ENCODE peak calls at places on chromosomes 16 and 17, in five cellular contexts. Y, N, C, A and X are unnamed samples.

GRCh38 chr16:27618611-27619380 is 68.9 kb downstream of the KATNIP start:
- DNase-seq in Y (peak; percentile 31), N (no peak), C (no peak), A (no peak), X (no peak)

GRCh38 chr17:40451420-40451819 is 8.2 kb downstream of the IGFBP4 start:
- DNase-seq in A (no peak), N (peak; percentile 89), C (no peak), Y (no peak), X (no peak)

GRCh38 chr16:12062343-12063003 is 85.9 kb downstream of the SNX29 start:
- DNase-seq in N (no peak), Y (no peak), A (no peak), C (no peak), X (peak; percentile 4)

GRCh38 chr17:29241015-29241963 is 5.4 kb upstream of the CRYBA1 start:
- DNase-seq in C (no peak), A (peak; percentile 67), N (peak; percentile 39), Y (peak; percentile 83), X (peak; percentile 74)

GRCh38 chr17:45775576-45776011 is 8.5 kb upstream of the CRHR1 start:
- DNase-seq in A (no peak), C (no peak), Y (no peak), N (peak; percentile 86), X (no peak)

GRCh38 chr16:77540656-77541055 is 105.8 kb upstream of the ADAMTS18 start:
- DNase-seq in C (no peak), Y (no peak), A (no peak), N (no peak), X (no peak)

GRCh38 chr17:69857412-69857835 is 217.6 kb upstream of the KCNJ16 start:
- DNase-seq in A (no peak), C (no peak), Y (no peak), N (no peak), X (peak; percentile 8)

GRCh38 chr17:44044092-44044491 is 22.4 kb downstream of the LSM12 start:
- DNase-seq in Y (no peak), N (no peak), A (no peak), C (no peak), X (no peak)

GRCh38 chr16:82070656-82071369 is 35.8 kb downstream of the HSD17B2 start:
- DNase-seq in A (no peak), C (no peak), N (no peak), Y (no peak), X (no peak)

GRCh38 chr17:16521070-16521727 is 29.2 kb upstream of the LRRC75A start:
- DNase-seq in A (peak; percentile 39), N (peak; percentile 83), C (peak; percentile 39), Y (peak; percentile 87), X (peak; percentile 77)

GRCh38 chr16:84088695-84089395 is 27.9 kb downstream of the MBTPS1 start:
- DNase-seq in N (no peak), A (no peak), C (peak; percentile 67), Y (peak; percentile 24), X (no peak)

GRCh38 chr16:86664518-86665318 is 86.4 kb downstream of the FOXL1 start:
- DNase-seq in A (no peak), Y (peak; percentile 84), C (peak; percentile 71), N (no peak), X (peak; percentile 96)

GRCh38 chr17:73697872-73698271 is 53.6 kb upstream of the SDK2 start:
- DNase-seq in A (no peak), C (no peak), Y (peak; percentile 76), N (no peak), X (no peak)

GRCh38 chr16:22664561-22664997 is 149.4 kb upstream of the HS3ST2 start:
- DNase-seq in C (no peak), Y (no peak), N (no peak), A (no peak), X (no peak)

GRCh38 chr17:27577884-27578717 is 52.9 kb upstream of the LGALS9 start:
- DNase-seq in N (peak; percentile 80), C (no peak), A (no peak), Y (no peak), X (no peak)

GRCh38 chr17:27575100-27575911 is 55.7 kb upstream of the LGALS9 start:
- DNase-seq in N (no peak), C (no peak), A (no peak), Y (no peak), X (no peak)

GRCh38 chr17:27575912-27576252 is 55.1 kb upstream of the LGALS9 start:
- DNase-seq in C (no peak), N (no peak), Y (no peak), A (no peak), X (no peak)

GRCh38 chr17:27577124-27577761 is 53.7 kb upstream of the LGALS9 start:
- DNase-seq in A (no peak), N (peak; percentile 80), Y (no peak), C (no peak), X (no peak)

DNA sequence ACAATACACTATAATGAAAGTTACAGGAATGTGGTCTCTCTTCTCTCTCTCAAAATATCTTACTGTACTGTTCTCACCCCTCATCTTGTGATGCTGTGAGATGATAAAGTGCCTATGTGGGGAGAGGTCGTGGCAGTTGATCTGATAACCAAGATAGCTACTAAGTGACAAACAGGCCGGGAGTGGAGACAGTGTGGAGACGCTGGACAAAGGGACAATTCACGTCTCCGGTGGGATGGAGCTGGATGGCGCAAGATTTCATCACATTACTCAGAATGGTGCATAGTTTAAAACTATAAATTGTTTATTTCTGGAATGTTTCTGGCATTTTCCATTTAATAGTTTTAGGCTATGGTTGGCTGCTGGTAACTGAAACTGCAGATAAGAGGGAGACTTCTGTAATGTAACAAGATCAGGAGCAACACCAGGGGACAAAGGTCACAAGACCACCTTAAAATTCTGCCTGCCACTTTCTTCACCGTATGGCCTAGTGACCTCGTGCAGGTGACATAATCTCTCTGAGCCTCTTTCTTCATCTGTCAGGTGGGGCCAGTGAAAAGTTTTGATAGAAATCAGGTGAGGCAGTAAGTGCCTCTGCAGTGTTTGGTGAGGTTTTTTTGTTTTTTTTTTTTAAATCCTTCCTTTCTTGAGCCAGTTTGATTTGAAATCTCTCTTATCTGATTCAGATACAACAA is 54.4 kb upstream of the LGALS9 start:
- DNase-seq in C (no peak), Y (peak; percentile 58), N (no peak), A (no peak), X (no peak)
- TF ChIP-seq YY1 in C (no peak), Y (no peak), N (no peak), A (no peak), X (no peak)

GRCh38 chr17:48641541-48642058 is 15.4 kb upstream of the HOXB9 start:
- DNase-seq in A (no peak), N (no peak), C (no peak), Y (no peak), X (no peak)

GRCh38 chr17:48642059-48642842 is 16.1 kb upstream of the HOXB9 start:
- DNase-seq in N (peak; percentile 35), Y (no peak), A (no peak), C (no peak), X (no peak)

GRCh38 chr17:48643697-48644012 is 17.5 kb upstream of the HOXB9 start:
- DNase-seq in Y (no peak), N (no peak), A (no peak), C (no peak), X (no peak)

GRCh38 chr17:48644159-48644558 is 18.0 kb upstream of the HOXB9 start:
- DNase-seq in C (no peak), A (no peak), N (peak; percentile 9), Y (no peak), X (no peak)

GRCh38 chr17:48642843-48643696 is 16.9 kb upstream of the HOXB9 start:
- DNase-seq in A (no peak), C (no peak), Y (no peak), N (no peak), X (no peak)
- H2AFZ ChIP-seq in A (no peak overlapping the region), C (no peak overlapping the region), Y (no peak overlapping the region), N (no peak overlapping the region), X (no peak overlapping the region)

GRCh38 chr16:1916654-1916990 is 1.6 kb downstream of the HS3ST6 start:
- DNase-seq in A (no peak), C (no peak), N (no peak), Y (no peak), X (no peak)
- TF ChIP-seq YY1 in A (no peak), C (no peak), N (no peak), Y (no peak), X (no peak)

DNA sequence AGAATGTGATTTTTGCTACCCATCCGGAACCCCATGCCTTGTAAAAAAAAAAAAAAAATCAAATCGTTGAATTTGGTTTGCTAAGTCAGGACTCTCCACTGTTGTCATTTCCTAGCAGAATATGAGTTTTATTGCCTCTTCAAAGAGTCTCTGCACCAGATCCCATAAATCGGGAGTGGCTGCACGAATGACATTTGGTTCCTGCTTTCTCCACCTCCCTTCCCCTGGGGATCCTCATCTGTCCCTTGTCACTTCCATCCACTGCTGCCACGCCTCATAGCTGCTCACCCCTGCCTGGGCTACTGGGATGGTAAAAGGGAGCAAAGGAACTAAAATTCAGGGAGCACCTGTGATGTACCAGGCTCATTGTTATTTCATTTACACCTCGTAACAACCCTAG is 312 bp upstream of the KRT36 start:
- DNase-seq in A (no peak), C (no peak), N (no peak), Y (no peak), X (no peak)
- H2AFZ ChIP-seq in A (no peak overlapping the region), C (no peak overlapping the region), N (no peak overlapping the region), Y (no peak overlapping the region), X (no peak overlapping the region)

DNA sequence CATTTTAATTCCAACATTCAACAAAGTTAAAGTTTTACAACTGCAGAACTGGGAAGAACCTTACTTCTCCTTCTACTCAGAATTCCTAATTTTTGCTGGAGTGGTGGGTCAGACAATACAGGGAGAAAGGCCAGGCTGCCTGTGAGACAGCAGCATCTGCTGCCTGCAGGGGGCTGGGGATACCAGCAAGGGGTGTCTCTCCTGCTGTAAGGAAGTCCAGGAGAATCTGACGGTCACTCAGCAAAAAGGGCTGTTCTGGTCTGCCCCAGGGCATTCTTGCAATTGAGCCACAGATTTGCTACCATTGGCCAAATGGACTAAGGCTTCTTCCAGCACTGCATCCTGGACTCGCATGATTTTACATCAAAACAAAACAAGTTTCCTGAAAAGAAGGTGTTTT is 426.6 kb upstream of the CDH11 start:
- DNase-seq in N (peak; percentile 45), Y (no peak), C (no peak), A (no peak), X (no peak)
- TF ChIP-seq YY1 in N (no peak), Y (no peak), C (no peak), A (no peak), X (no peak)